ENCODE peak calls at places on chromosome 6, in four cellular contexts. One of them, this sample, is unnamed.

GRCh38 chr6:129251669-129252376 is 368.9 kb downstream of the LAMA2 start:
- DNase-seq in fibroblast of mammary gland: peak; percentile 75
- DNase-seq in BJ: peak; percentile 11
- DNase-seq in right lobe of liver: no peak
- DNase-seq in this sample: peak; percentile 21

GRCh38 chr6:129280719-129281118 is 397.8 kb downstream of the LAMA2 start:
- DNase-seq in fibroblast of mammary gland: no peak
- DNase-seq in right lobe of liver: no peak
- DNase-seq in BJ: no peak
- DNase-seq in this sample: no peak

GRCh38 chr6:20327141-20327540 is 74.5 kb upstream of the E2F3 start:
- DNase-seq in fibroblast of mammary gland: no peak
- DNase-seq in BJ: no peak
- DNase-seq in right lobe of liver: no peak
- DNase-seq in this sample: no peak

GRCh38 chr6:10441655-10442009 is 26.8 kb upstream of the TFAP2A start:
- DNase-seq in BJ: no peak
- DNase-seq in right lobe of liver: no peak
- DNase-seq in fibroblast of mammary gland: no peak
- DNase-seq in this sample: no peak

GRCh38 chr6:128655978-128656498 is 135.6 kb upstream of the PTPRK start:
- DNase-seq in BJ: peak; percentile 78
- DNase-seq in right lobe of liver: no peak
- DNase-seq in fibroblast of mammary gland: peak; percentile 92
- DNase-seq in this sample: peak; percentile 87

GRCh38 chr6:34688956-34689355 is 7.6 kb downstream of the ILRUN start:
- DNase-seq in BJ: no peak
- DNase-seq in right lobe of liver: no peak
- DNase-seq in fibroblast of mammary gland: no peak
- DNase-seq in this sample: no peak

GRCh38 chr6:53728570-53729194 is 63.1 kb upstream of the KLHL31 start:
- DNase-seq in fibroblast of mammary gland: peak; percentile 42
- DNase-seq in right lobe of liver: no peak
- DNase-seq in BJ: no peak
- DNase-seq in this sample: no peak

GRCh38 chr6:19789100-19789805 is 47.9 kb upstream of the ID4 start:
- DNase-seq in right lobe of liver: no peak
- DNase-seq in BJ: no peak
- DNase-seq in fibroblast of mammary gland: no peak
- DNase-seq in this sample: no peak

GRCh38 chr6:80280258-80281010 is 174.0 kb downstream of the BCKDHB start:
- DNase-seq in right lobe of liver: no peak
- DNase-seq in fibroblast of mammary gland: peak; percentile 40
- DNase-seq in BJ: no peak
- DNase-seq in this sample: no peak

GRCh38 chr6:157235600-157236039 is 87.7 kb downstream of the TMEM242 start:
- DNase-seq in BJ: no peak
- DNase-seq in fibroblast of mammary gland: peak; percentile 45
- DNase-seq in right lobe of liver: peak; percentile 50
- DNase-seq in this sample: no peak

GRCh38 chr6:125835221-125835744 is 44.5 kb downstream of the NCOA7 start:
- DNase-seq in fibroblast of mammary gland: peak; percentile 70
- DNase-seq in BJ: peak; percentile 12
- DNase-seq in right lobe of liver: no peak
- DNase-seq in this sample: no peak

GRCh38 chr6:21263531-21264287 is 329.8 kb upstream of the SOX4 start:
- DNase-seq in right lobe of liver: no peak
- DNase-seq in BJ: no peak
- DNase-seq in fibroblast of mammary gland: peak; percentile 49
- DNase-seq in this sample: peak; percentile 76

GRCh38 chr6:127103482-127103881 is 15.0 kb upstream of the RSPO3 start:
- DNase-seq in fibroblast of mammary gland: peak; percentile 60
- DNase-seq in right lobe of liver: no peak
- DNase-seq in BJ: no peak
- DNase-seq in this sample: no peak

GRCh38 chr6:143279385-143279784 is 171.1 kb downstream of the ADAT2 start:
- DNase-seq in fibroblast of mammary gland: peak; percentile 26
- DNase-seq in right lobe of liver: no peak
- DNase-seq in BJ: no peak
- DNase-seq in this sample: no peak

GRCh38 chr6:3887150-3887700 is 38.1 kb downstream of the FAM50B start:
- DNase-seq in right lobe of liver: peak; percentile 73
- DNase-seq in BJ: no peak
- DNase-seq in fibroblast of mammary gland: peak; percentile 63
- DNase-seq in this sample: no peak
- TF ChIP-seq CTCF in right lobe of liver: peak; percentile 52
- TF ChIP-seq CTCF in BJ: peak; percentile 63
- TF ChIP-seq CTCF in fibroblast of mammary gland: peak; percentile 63
- TF ChIP-seq CTCF in this sample: peak; percentile 41

GRCh38 chr6:169953686-169954085 is 202.3 kb downstream of the ERMARD start:
- DNase-seq in right lobe of liver: no peak
- DNase-seq in fibroblast of mammary gland: no peak
- DNase-seq in BJ: no peak
- DNase-seq in this sample: no peak

GRCh38 chr6:169954977-169955376 is 203.6 kb downstream of the ERMARD start:
- DNase-seq in BJ: no peak
- DNase-seq in fibroblast of mammary gland: no peak
- DNase-seq in right lobe of liver: no peak
- DNase-seq in this sample: no peak

GRCh38 chr6:169955796-169956493 is 204.5 kb downstream of the ERMARD start:
- DNase-seq in BJ: no peak
- DNase-seq in fibroblast of mammary gland: no peak
- DNase-seq in right lobe of liver: no peak
- DNase-seq in this sample: no peak

GRCh38 chr6:169949501-169950097 is 198.2 kb downstream of the ERMARD start:
- DNase-seq in right lobe of liver: no peak
- DNase-seq in fibroblast of mammary gland: no peak
- DNase-seq in BJ: no peak
- DNase-seq in this sample: no peak

DNA sequence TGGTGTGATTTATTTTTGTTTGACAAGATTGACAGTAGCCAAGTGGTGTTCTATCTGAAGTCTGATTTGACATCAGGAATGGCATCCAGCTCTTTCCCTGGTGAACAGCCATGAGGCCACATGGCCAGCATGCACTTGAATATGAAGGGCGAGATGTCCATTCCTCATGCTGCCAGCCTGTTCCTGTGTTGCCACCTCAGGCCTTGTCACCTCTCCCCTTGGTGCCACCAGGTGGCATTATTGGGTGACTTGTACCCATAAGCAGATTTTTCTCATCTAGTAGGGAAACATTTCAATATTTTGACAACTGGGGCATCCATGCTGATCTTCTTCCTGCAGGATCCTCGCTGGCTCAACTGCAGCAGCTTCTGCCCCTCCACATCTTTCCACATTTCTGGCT is 199.1 kb downstream of the ERMARD start:
- DNase-seq in BJ: no peak
- DNase-seq in fibroblast of mammary gland: peak; percentile 2
- DNase-seq in right lobe of liver: no peak
- DNase-seq in this sample: no peak
- TF ChIP-seq CTCF in BJ: peak; percentile 16
- TF ChIP-seq CTCF in fibroblast of mammary gland: no peak
- TF ChIP-seq CTCF in right lobe of liver: peak; percentile 50
- TF ChIP-seq CTCF in this sample: no peak

DNA sequence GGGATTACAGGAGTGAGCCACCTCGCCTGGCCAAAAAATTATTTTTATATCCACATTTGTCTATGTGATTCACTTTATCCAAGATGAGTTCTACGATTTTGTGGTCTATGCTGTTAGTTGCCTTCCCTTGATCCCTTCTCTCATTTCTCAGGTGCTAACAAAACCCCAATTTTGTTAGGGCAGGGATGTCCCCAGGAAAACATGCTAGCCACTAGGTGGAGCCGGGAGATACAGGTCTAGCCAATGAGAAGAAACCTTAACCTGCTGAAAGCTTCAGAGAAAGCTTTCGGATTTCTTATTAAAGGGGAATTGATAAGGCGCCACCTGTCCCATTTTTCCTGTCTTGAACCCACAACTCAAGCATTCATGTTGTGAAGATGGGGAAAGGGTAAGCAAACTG is 167.4 kb upstream of the OLIG3 start:
- DNase-seq in BJ: no peak
- DNase-seq in fibroblast of mammary gland: peak; percentile 33
- DNase-seq in right lobe of liver: no peak
- DNase-seq in this sample: no peak
- TF ChIP-seq CTCF in BJ: peak; percentile 58
- TF ChIP-seq CTCF in fibroblast of mammary gland: peak; percentile 65
- TF ChIP-seq CTCF in right lobe of liver: peak; percentile 25
- TF ChIP-seq CTCF in this sample: peak; percentile 30

GRCh38 chr6:111730835-111731234 is 125.2 kb upstream of the TRAF3IP2 start:
- DNase-seq in BJ: no peak
- DNase-seq in fibroblast of mammary gland: no peak
- DNase-seq in right lobe of liver: peak; percentile 74
- DNase-seq in this sample: no peak

GRCh38 chr6:111725446-111726112 is 119.9 kb upstream of the TRAF3IP2 start:
- DNase-seq in fibroblast of mammary gland: no peak
- DNase-seq in right lobe of liver: no peak
- DNase-seq in BJ: no peak
- DNase-seq in this sample: no peak

GRCh38 chr6:111724505-111724904 is 118.8 kb upstream of the TRAF3IP2 start:
- DNase-seq in right lobe of liver: no peak
- DNase-seq in BJ: no peak
- DNase-seq in fibroblast of mammary gland: no peak
- DNase-seq in this sample: no peak

GRCh38 chr6:111727041-111727440 is 121.4 kb upstream of the TRAF3IP2 start:
- DNase-seq in BJ: no peak
- DNase-seq in fibroblast of mammary gland: peak; percentile 88
- DNase-seq in right lobe of liver: no peak
- DNase-seq in this sample: no peak

GRCh38 chr6:111727798-111728197 is 122.1 kb upstream of the TRAF3IP2 start:
- DNase-seq in right lobe of liver: no peak
- DNase-seq in fibroblast of mammary gland: peak; percentile 59
- DNase-seq in BJ: no peak
- DNase-seq in this sample: no peak
- TF ChIP-seq CTCF in right lobe of liver: peak; percentile 13
- TF ChIP-seq CTCF in fibroblast of mammary gland: peak; percentile 40
- TF ChIP-seq CTCF in BJ: no peak
- TF ChIP-seq CTCF in this sample: no peak

GRCh38 chr6:84691978-84692623 is 72.3 kb downstream of the TBX18 start:
- DNase-seq in fibroblast of mammary gland: no peak
- DNase-seq in right lobe of liver: no peak
- DNase-seq in BJ: no peak
- DNase-seq in this sample: no peak
- TF ChIP-seq CTCF in fibroblast of mammary gland: no peak
- TF ChIP-seq CTCF in right lobe of liver: no peak
- TF ChIP-seq CTCF in BJ: no peak
- TF ChIP-seq CTCF in this sample: no peak

GRCh38 chr6:121791396-121792315 is 356.2 kb downstream of the GJA1 start:
- DNase-seq in BJ: no peak
- DNase-seq in right lobe of liver: no peak
- DNase-seq in fibroblast of mammary gland: peak; percentile 76
- DNase-seq in this sample: no peak
- TF ChIP-seq CTCF in BJ: no peak
- TF ChIP-seq CTCF in right lobe of liver: no peak
- TF ChIP-seq CTCF in fibroblast of mammary gland: peak; percentile 20
- TF ChIP-seq CTCF in this sample: no peak

GRCh38 chr6:149984778-149985177 is 21.0 kb downstream of the ULBP1 start:
- DNase-seq in right lobe of liver: no peak
- DNase-seq in BJ: no peak
- DNase-seq in fibroblast of mammary gland: no peak
- DNase-seq in this sample: no peak

GRCh38 chr6:149983145-149983544 is 19.4 kb downstream of the ULBP1 start:
- DNase-seq in right lobe of liver: no peak
- DNase-seq in BJ: no peak
- DNase-seq in fibroblast of mammary gland: no peak
- DNase-seq in this sample: no peak

GRCh38 chr6:149988550-149989336 is 25.0 kb downstream of the ULBP1 start:
- DNase-seq in fibroblast of mammary gland: no peak
- DNase-seq in right lobe of liver: no peak
- DNase-seq in BJ: no peak
- DNase-seq in this sample: no peak

GRCh38 chr6:149987602-149988107 is 23.9 kb downstream of the ULBP1 start:
- DNase-seq in fibroblast of mammary gland: no peak
- DNase-seq in BJ: no peak
- DNase-seq in right lobe of liver: no peak
- DNase-seq in this sample: no peak

DNA sequence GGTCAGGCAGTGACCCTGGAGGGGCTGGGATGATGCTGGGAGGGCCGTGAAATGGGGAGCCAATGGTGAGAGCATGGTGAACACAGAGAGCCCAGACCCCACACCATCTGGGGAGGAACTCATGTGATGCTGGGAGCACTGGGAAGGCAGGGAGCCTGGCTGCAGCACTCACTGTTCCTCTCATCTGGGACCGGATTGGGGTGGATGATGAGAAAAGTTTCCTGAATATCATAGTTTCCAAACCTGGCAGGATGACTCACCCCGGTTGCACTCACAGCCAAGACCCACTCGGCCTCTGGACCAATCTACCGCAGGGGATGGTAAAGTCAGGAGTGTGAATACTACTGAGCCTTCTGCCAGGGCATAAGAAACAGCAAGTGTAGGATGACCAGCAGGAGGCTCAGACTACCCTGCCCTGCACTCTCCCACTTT is 21.8 kb downstream of the ULBP1 start:
- DNase-seq in BJ: no peak
- DNase-seq in fibroblast of mammary gland: no peak
- DNase-seq in right lobe of liver: no peak
- DNase-seq in this sample: no peak
- TF ChIP-seq CTCF in BJ: no peak
- TF ChIP-seq CTCF in fibroblast of mammary gland: no peak
- TF ChIP-seq CTCF in right lobe of liver: no peak
- TF ChIP-seq CTCF in this sample: no peak

DNA sequence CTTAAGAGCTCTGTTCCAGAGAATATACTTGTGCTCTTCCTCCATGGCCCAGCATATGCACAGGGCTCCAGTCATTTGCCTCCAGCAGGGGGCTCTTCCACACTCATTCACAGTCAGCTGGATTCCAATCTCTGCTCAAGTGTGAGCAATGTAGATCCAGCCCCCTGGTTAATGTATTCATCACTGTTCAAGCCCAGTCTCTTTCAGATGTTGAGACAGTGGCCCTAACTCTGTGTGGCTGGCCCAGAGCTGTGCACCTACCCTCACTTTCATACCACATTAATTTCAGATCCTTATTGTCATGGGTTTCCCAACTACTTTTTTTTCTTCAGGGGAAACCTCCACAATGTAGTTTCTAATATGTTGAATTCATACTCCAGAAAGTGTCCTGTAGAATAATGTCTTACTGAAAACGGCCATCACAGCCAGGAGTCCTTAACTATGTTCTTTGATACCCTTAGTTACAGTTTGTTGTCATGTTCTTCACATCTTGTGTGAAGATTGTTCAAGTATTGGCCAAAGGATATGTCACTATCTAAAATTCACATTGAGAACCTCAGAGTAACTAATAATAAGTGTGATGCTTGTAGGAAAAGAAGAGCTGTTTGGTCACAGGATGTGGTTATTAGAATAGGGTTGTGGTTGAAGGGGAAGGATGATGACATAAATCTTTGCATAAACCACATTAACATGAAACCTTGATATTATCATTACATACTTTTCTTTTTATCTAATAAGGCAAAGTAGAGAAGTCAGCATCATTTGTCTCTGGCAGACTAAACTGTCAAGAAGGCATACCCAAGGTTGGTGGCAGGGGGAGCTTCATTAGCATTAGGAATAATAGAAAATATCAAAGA is 14.4 kb upstream of the HLA-DQA1 start:
- DNase-seq in fibroblast of mammary gland: peak; percentile 66
- DNase-seq in right lobe of liver: no peak
- DNase-seq in BJ: no peak
- DNase-seq in this sample: no peak
- TF ChIP-seq CTCF in fibroblast of mammary gland: peak; percentile 62
- TF ChIP-seq CTCF in right lobe of liver: no peak
- TF ChIP-seq CTCF in BJ: no peak
- TF ChIP-seq CTCF in this sample: peak; percentile 13

GRCh38 chr6:78908621-78909020 is 41.3 kb downstream of the IRAK1BP1 start:
- DNase-seq in fibroblast of mammary gland: peak; percentile 17
- DNase-seq in right lobe of liver: no peak
- DNase-seq in BJ: no peak
- DNase-seq in this sample: no peak
- TF ChIP-seq CTCF in fibroblast of mammary gland: no peak
- TF ChIP-seq CTCF in right lobe of liver: no peak
- TF ChIP-seq CTCF in BJ: no peak
- TF ChIP-seq CTCF in this sample: no peak